ENCODE peak calls at places on chromosomes 3 and 15, in seven cellular contexts. M is A673, F is upper lobe of right lung, R is BJ, J is left lung, U is colonic mucosa, C is psoas muscle. W is an unnamed sample.

GRCh38 chr15:55289573-55290360 is at the start of gene RAB27A:
- DNase-seq in U (peak; percentile 81), R (no peak), F (peak; percentile 92), J (peak; percentile 84), C (peak; percentile 71), M (peak; percentile 45), W (peak; percentile 90)

GRCh38 chr3:2770451-2770850 is 339.7 kb downstream of the IL5RA start:
- DNase-seq in M (no peak), J (no peak), C (no peak), F (no peak), U (no peak), R (no peak), W (no peak)

GRCh38 chr3:129893616-129894070 is at the start of gene TMCC1:
- DNase-seq in U (peak; percentile 91), M (peak; percentile 92), R (peak; percentile 11), J (peak; percentile 90), C (peak; percentile 88), F (peak; percentile 95), W (peak; percentile 94)

GRCh38 chr3:58657571-58658141 is 8.9 kb downstream of the FAM3D start:
- DNase-seq in J (no peak), C (no peak), M (no peak), U (peak; percentile 74), F (no peak), R (no peak), W (no peak)

GRCh38 chr3:126510323-126510910 is 7.2 kb downstream of the UROC1 start:
- DNase-seq in J (peak; percentile 23), U (no peak), C (peak; percentile 7), M (no peak), R (no peak), F (peak; percentile 51), W (no peak)

GRCh38 chr15:67501177-67501835 is 19.6 kb upstream of the C15orf61 start:
- DNase-seq in M (peak; percentile 45), J (no peak), R (no peak), U (no peak), F (no peak), C (no peak), W (peak; percentile 29)

GRCh38 chr15:86608461-86608860 is 528.8 kb downstream of the AGBL1 start:
- DNase-seq in M (no peak), U (no peak), R (no peak), C (peak; percentile 47), J (no peak), F (no peak), W (no peak)

GRCh38 chr15:70936326-70936725 is 43.7 kb downstream of the LRRC49 start:
- DNase-seq in J (no peak), C (no peak), F (no peak), R (no peak), M (peak; percentile 42), U (no peak), W (peak; percentile 38)

GRCh38 chr3:154598166-154598565 is 168.2 kb upstream of the GPR149 start:
- DNase-seq in R (no peak), F (no peak), M (no peak), J (no peak), C (no peak), U (no peak), W (no peak)

GRCh38 chr3:64244011-64244942 is 19.0 kb upstream of the PRICKLE2 start:
- DNase-seq in F (no peak), R (no peak), J (no peak), U (no peak), C (no peak), M (peak; percentile 12), W (peak; percentile 54)

GRCh38 chr3:86228106-86228505 is 762.8 kb downstream of the VGLL3 start:
- DNase-seq in R (no peak), F (no peak), J (no peak), U (no peak), C (no peak), M (no peak), W (no peak)

GRCh38 chr3:117619805-117620204 is 910.2 kb downstream of the TUSC7 start:
- DNase-seq in J (no peak), F (no peak), C (no peak), R (no peak), U (no peak), M (no peak), W (no peak)

GRCh38 chr3:184448321-184449160 is 68.7 kb downstream of the CHRD start:
- DNase-seq in F (no peak), R (no peak), C (no peak), U (no peak), J (peak; percentile 55), M (peak; percentile 48), W (peak; percentile 75)

GRCh38 chr3:161108840-161109239 is 3.7 kb upstream of the B3GALNT1 start:
- DNase-seq in R (peak; percentile 13), C (no peak), J (no peak), F (no peak), M (no peak), U (no peak), W (peak; percentile 87)

GRCh38 chr15:98801234-98801561 is 152.9 kb downstream of the IGF1R start:
- DNase-seq in C (no peak), U (no peak), R (no peak), M (peak; percentile 52), F (no peak), J (no peak), W (no peak)

GRCh38 chr3:72628065-72628464 is 220.2 kb downstream of the SHQ1 start:
- DNase-seq in F (no peak), C (no peak), U (no peak), R (no peak), J (no peak), M (peak; percentile 4), W (no peak)

GRCh38 chr15:66657062-66658020 is 44.7 kb upstream of the SMAD6 start:
- DNase-seq in M (peak; percentile 82), R (peak; percentile 13), U (no peak), C (no peak), F (no peak), J (no peak), W (peak; percentile 40)

GRCh38 chr15:100725121-100726069 is 123.0 kb downstream of the ASB7 start:
- DNase-seq in R (peak; percentile 46), J (no peak), F (no peak), U (peak; percentile 14), C (no peak), M (no peak), W (peak; percentile 86)

GRCh38 chr15:81809543-81809942 is 236.3 kb downstream of the MEX3B start:
- DNase-seq in U (no peak), J (no peak), M (peak; percentile 73), C (no peak), R (no peak), F (no peak), W (no peak)

GRCh38 chr3:1348547-1348946 is 255.7 kb downstream of the CNTN6 start:
- DNase-seq in C (no peak), R (no peak), F (no peak), J (no peak), U (no peak), M (no peak), W (no peak)

GRCh38 chr3:146682176-146682575 is 77.0 kb upstream of the PLSCR5 start:
- DNase-seq in J (no peak), U (no peak), M (peak; percentile 61), R (no peak), C (no peak), F (no peak), W (no peak)

GRCh38 chr3:37859908-37860199 is 1.8 kb upstream of the CTDSPL start:
- DNase-seq in R (no peak), C (no peak), U (no peak), J (no peak), M (no peak), F (no peak), W (no peak)
- H3K4me3 ChIP-seq in R (no peak overlapping the region), C (no peak overlapping the region), U (no peak overlapping the region), J (no peak overlapping the region), M (no peak overlapping the region), F (no peak overlapping the region), W (no peak overlapping the region)

GRCh38 chr3:42595682-42596081 is 4.8 kb upstream of the NKTR start:
- DNase-seq in F (no peak), M (no peak), C (no peak), R (no peak), J (no peak), U (no peak), W (no peak)

GRCh38 chr3:42602961-42603360 is 2.5 kb downstream of the NKTR start:
- DNase-seq in U (no peak), C (no peak), J (no peak), F (no peak), M (no peak), R (no peak), W (no peak)

GRCh38 chr3:42601898-42602581 is 1.6 kb downstream of the NKTR start:
- DNase-seq in U (no peak), M (no peak), R (no peak), F (no peak), J (no peak), C (no peak), W (no peak)

GRCh38 chr3:42600958-42601675 is 631 bp downstream of the NKTR start:
- DNase-seq in F (peak; percentile 83), J (peak; percentile 70), R (peak; percentile 25), M (peak; percentile 57), C (peak; percentile 55), U (peak; percentile 67), W (peak; percentile 41)

GRCh38 chr3:42600111-42600957 is at the start of gene NKTR:
- DNase-seq in J (peak; percentile 97), C (peak; percentile 97), M (peak; percentile 94), U (peak; percentile 100), R (peak; percentile 91), F (peak; percentile 97), W (peak; percentile 98)
- TF ChIP-seq CTCF in J (no peak), C (no peak), M (no peak), U (no peak), R (peak; percentile 5), F (no peak), W (no peak)

GRCh38 chr3:169524131-169524530 is 139.4 kb downstream of the MECOM start:
- DNase-seq in C (no peak), R (no peak), J (no peak), U (no peak), M (no peak), F (no peak), W (no peak)

GRCh38 chr3:169529013-169529412 is 134.5 kb downstream of the MECOM start:
- DNase-seq in U (no peak), M (no peak), J (no peak), F (no peak), C (no peak), R (no peak), W (no peak)

GRCh38 chr3:169526246-169526645 is 137.3 kb downstream of the MECOM start:
- DNase-seq in J (no peak), R (no peak), U (no peak), C (no peak), M (no peak), F (no peak), W (no peak)

GRCh38 chr3:169527539-169527938 is 136.0 kb downstream of the MECOM start:
- DNase-seq in M (no peak), F (no peak), J (no peak), R (no peak), U (no peak), C (no peak), W (no peak)

DNA sequence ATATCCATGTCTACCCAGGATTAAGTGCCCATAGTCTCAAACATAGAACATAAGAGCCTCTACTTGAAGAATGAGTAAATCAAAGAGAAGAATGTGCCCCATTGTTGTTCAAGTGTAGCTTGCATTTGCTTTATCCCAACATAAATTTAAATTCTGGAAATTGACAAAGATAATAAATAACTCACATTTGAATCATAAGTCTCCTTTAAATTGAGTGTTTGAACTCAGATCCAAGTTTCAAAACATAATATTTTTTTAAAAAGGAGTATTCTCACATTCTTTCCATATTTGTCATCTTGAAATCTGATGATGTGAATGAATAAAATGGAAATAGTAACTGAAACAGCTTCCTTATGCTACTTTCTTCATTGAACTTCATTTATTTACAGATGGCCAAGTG is 135.2 kb downstream of the MECOM start:
- DNase-seq in C (no peak), J (no peak), F (no peak), U (no peak), R (no peak), M (no peak), W (no peak)
- H3K4me3 ChIP-seq in C (no peak overlapping the region), J (no peak overlapping the region), F (no peak overlapping the region), U (no peak overlapping the region), R (no peak overlapping the region), M (no peak overlapping the region), W (no peak overlapping the region)

GRCh38 chr3:24494616-24495333 is at the start of gene THRB:
- DNase-seq in U (peak; percentile 80), M (peak; percentile 56), C (peak; percentile 83), J (peak; percentile 77), R (no peak), F (peak; percentile 89), W (peak; percentile 42)
- TF ChIP-seq CTCF in U (no peak), M (peak; percentile 28), C (peak; percentile 46), J (no peak), R (no peak), F (peak; percentile 33), W (peak; percentile 13)